ENCODE peak calls at places on chromosomes 2 and 18, in seven cellular contexts. One of them, this sample, is unnamed.

GRCh38 chr18:8081872-8082553 is 514.9 kb downstream of the PTPRM start:
- DNase-seq in pancreas: no peak
- DNase-seq in RWPE1: no peak
- DNase-seq in fibroblast of villous mesenchyme: no peak
- DNase-seq in omental fat pad: no peak
- DNase-seq in progenitor cell of endocrine pancreas: no peak
- DNase-seq in stomach: no peak
- DNase-seq in this sample: no peak

GRCh38 chr2:58240938-58241755 is at the start of gene FANCL:
- DNase-seq in progenitor cell of endocrine pancreas: peak; percentile 86
- DNase-seq in pancreas: peak; percentile 97
- DNase-seq in stomach: peak; percentile 92
- DNase-seq in RWPE1: peak; percentile 89
- DNase-seq in omental fat pad: peak; percentile 57
- DNase-seq in fibroblast of villous mesenchyme: peak; percentile 84
- DNase-seq in this sample: peak; percentile 89

GRCh38 chr18:74289946-74290478 is 1.8 kb downstream of the CYB5A start:
- DNase-seq in omental fat pad: no peak
- DNase-seq in pancreas: no peak
- DNase-seq in stomach: no peak
- DNase-seq in RWPE1: no peak
- DNase-seq in fibroblast of villous mesenchyme: no peak
- DNase-seq in progenitor cell of endocrine pancreas: no peak
- DNase-seq in this sample: no peak

GRCh38 chr2:63012541-63012940 is 38.1 kb upstream of the OTX1 start:
- DNase-seq in stomach: no peak
- DNase-seq in pancreas: no peak
- DNase-seq in RWPE1: no peak
- DNase-seq in progenitor cell of endocrine pancreas: no peak
- DNase-seq in omental fat pad: no peak
- DNase-seq in fibroblast of villous mesenchyme: peak; percentile 96
- DNase-seq in this sample: no peak

GRCh38 chr18:10877974-10878373 is 271.4 kb downstream of the PIEZO2 start:
- DNase-seq in RWPE1: no peak
- DNase-seq in pancreas: no peak
- DNase-seq in omental fat pad: no peak
- DNase-seq in stomach: no peak
- DNase-seq in progenitor cell of endocrine pancreas: no peak
- DNase-seq in fibroblast of villous mesenchyme: no peak
- DNase-seq in this sample: no peak

GRCh38 chr2:305366-305765 is 17.5 kb upstream of the ALKAL2 start:
- DNase-seq in RWPE1: no peak
- DNase-seq in progenitor cell of endocrine pancreas: no peak
- DNase-seq in pancreas: no peak
- DNase-seq in omental fat pad: no peak
- DNase-seq in stomach: no peak
- DNase-seq in fibroblast of villous mesenchyme: no peak
- DNase-seq in this sample: no peak

GRCh38 chr2:7498927-7499489 is 581.8 kb downstream of the RNF144A start:
- DNase-seq in progenitor cell of endocrine pancreas: no peak
- DNase-seq in stomach: no peak
- DNase-seq in pancreas: no peak
- DNase-seq in fibroblast of villous mesenchyme: no peak
- DNase-seq in RWPE1: no peak
- DNase-seq in omental fat pad: no peak
- DNase-seq in this sample: no peak

GRCh38 chr2:105261061-105261460 is 19.5 kb downstream of the GPR45 start:
- DNase-seq in stomach: no peak
- DNase-seq in omental fat pad: no peak
- DNase-seq in fibroblast of villous mesenchyme: peak; percentile 96
- DNase-seq in RWPE1: peak; percentile 89
- DNase-seq in pancreas: no peak
- DNase-seq in progenitor cell of endocrine pancreas: no peak
- DNase-seq in this sample: no peak

GRCh38 chr2:179237209-179237946 is 27.3 kb downstream of the SESTD1 start:
- DNase-seq in pancreas: no peak
- DNase-seq in progenitor cell of endocrine pancreas: no peak
- DNase-seq in stomach: no peak
- DNase-seq in RWPE1: no peak
- DNase-seq in fibroblast of villous mesenchyme: no peak
- DNase-seq in omental fat pad: no peak
- DNase-seq in this sample: no peak

GRCh38 chr2:240112914-240113690 is 23.0 kb downstream of the COPS9 start:
- DNase-seq in progenitor cell of endocrine pancreas: no peak
- DNase-seq in pancreas: no peak
- DNase-seq in RWPE1: no peak
- DNase-seq in fibroblast of villous mesenchyme: no peak
- DNase-seq in stomach: no peak
- DNase-seq in omental fat pad: no peak
- DNase-seq in this sample: no peak

GRCh38 chr18:25875574-25875973 is 214.8 kb downstream of the SS18 start:
- DNase-seq in progenitor cell of endocrine pancreas: no peak
- DNase-seq in pancreas: peak; percentile 39
- DNase-seq in stomach: no peak
- DNase-seq in fibroblast of villous mesenchyme: no peak
- DNase-seq in RWPE1: no peak
- DNase-seq in omental fat pad: no peak
- DNase-seq in this sample: no peak

GRCh38 chr18:21747764-21748693 is 7.4 kb downstream of the MIB1 start:
- DNase-seq in progenitor cell of endocrine pancreas: no peak
- DNase-seq in fibroblast of villous mesenchyme: no peak
- DNase-seq in RWPE1: no peak
- DNase-seq in stomach: no peak
- DNase-seq in pancreas: no peak
- DNase-seq in omental fat pad: no peak
- DNase-seq in this sample: no peak

GRCh38 chr18:21743166-21743831 is 2.7 kb downstream of the MIB1 start:
- DNase-seq in progenitor cell of endocrine pancreas: no peak
- DNase-seq in pancreas: no peak
- DNase-seq in omental fat pad: no peak
- DNase-seq in fibroblast of villous mesenchyme: no peak
- DNase-seq in stomach: no peak
- DNase-seq in RWPE1: no peak
- DNase-seq in this sample: no peak

GRCh38 chr18:21742323-21742687 is 1.7 kb downstream of the MIB1 start:
- DNase-seq in stomach: no peak
- DNase-seq in pancreas: no peak
- DNase-seq in progenitor cell of endocrine pancreas: no peak
- DNase-seq in fibroblast of villous mesenchyme: peak; percentile 8
- DNase-seq in RWPE1: no peak
- DNase-seq in omental fat pad: no peak
- DNase-seq in this sample: no peak

GRCh38 chr18:21747268-21747667 is 6.7 kb downstream of the MIB1 start:
- DNase-seq in RWPE1: no peak
- DNase-seq in stomach: no peak
- DNase-seq in omental fat pad: no peak
- DNase-seq in fibroblast of villous mesenchyme: no peak
- DNase-seq in progenitor cell of endocrine pancreas: no peak
- DNase-seq in pancreas: no peak
- DNase-seq in this sample: no peak

GRCh38 chr18:21745234-21745633 is 4.6 kb downstream of the MIB1 start:
- DNase-seq in RWPE1: no peak
- DNase-seq in progenitor cell of endocrine pancreas: no peak
- DNase-seq in fibroblast of villous mesenchyme: no peak
- DNase-seq in omental fat pad: no peak
- DNase-seq in stomach: no peak
- DNase-seq in pancreas: no peak
- DNase-seq in this sample: no peak
- TF ChIP-seq CTCF in RWPE1: no peak
- TF ChIP-seq CTCF in progenitor cell of endocrine pancreas: no peak
- TF ChIP-seq CTCF in fibroblast of villous mesenchyme: no peak
- TF ChIP-seq CTCF in omental fat pad: no peak
- TF ChIP-seq CTCF in stomach: no peak
- TF ChIP-seq CTCF in pancreas: no peak
- TF ChIP-seq CTCF in this sample: no peak

GRCh38 chr18:55477537-55478300 is 110.3 kb downstream of the TCF4 start:
- DNase-seq in omental fat pad: no peak
- DNase-seq in progenitor cell of endocrine pancreas: no peak
- DNase-seq in fibroblast of villous mesenchyme: peak; percentile 82
- DNase-seq in RWPE1: peak; percentile 8
- DNase-seq in stomach: no peak
- DNase-seq in pancreas: no peak
- DNase-seq in this sample: no peak
- TF ChIP-seq CTCF in omental fat pad: no peak
- TF ChIP-seq CTCF in progenitor cell of endocrine pancreas: no peak
- TF ChIP-seq CTCF in fibroblast of villous mesenchyme: peak; percentile 33
- TF ChIP-seq CTCF in RWPE1: no peak
- TF ChIP-seq CTCF in stomach: peak; percentile 4
- TF ChIP-seq CTCF in pancreas: no peak
- TF ChIP-seq CTCF in this sample: no peak

DNA sequence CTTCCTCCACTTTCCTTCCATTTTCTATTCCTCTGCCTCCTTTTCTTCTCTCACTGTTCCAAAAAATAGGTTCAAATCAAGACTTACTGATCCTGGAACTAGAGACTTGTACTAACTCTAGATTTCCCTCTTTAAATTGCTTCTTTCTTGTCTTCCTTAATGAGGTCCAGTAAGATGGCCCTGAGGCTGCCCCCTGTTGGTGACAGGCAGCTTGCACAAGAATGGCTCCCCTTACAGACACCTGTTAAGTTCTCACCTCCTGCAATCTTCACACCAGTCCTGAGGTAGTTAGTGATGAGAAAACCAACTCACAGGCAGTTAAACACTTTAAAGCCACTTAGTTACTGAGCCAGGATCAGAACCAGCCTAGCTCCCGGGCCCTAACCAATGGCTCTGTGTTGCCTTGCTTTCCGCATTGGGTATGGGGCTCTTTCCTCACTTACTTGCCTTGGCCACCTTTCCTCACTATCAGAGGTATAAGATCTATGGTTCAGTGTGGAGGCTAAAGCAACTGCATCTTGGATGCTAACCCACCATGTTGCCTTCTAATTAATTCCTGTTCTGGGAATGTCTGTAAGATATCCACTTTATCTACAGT is 130.6 kb downstream of the AKAIN1 start:
- DNase-seq in fibroblast of villous mesenchyme: no peak
- DNase-seq in pancreas: no peak
- DNase-seq in omental fat pad: no peak
- DNase-seq in RWPE1: no peak
- DNase-seq in progenitor cell of endocrine pancreas: no peak
- DNase-seq in stomach: no peak
- DNase-seq in this sample: no peak
- TF ChIP-seq CTCF in fibroblast of villous mesenchyme: no peak
- TF ChIP-seq CTCF in pancreas: no peak
- TF ChIP-seq CTCF in omental fat pad: no peak
- TF ChIP-seq CTCF in RWPE1: no peak
- TF ChIP-seq CTCF in progenitor cell of endocrine pancreas: peak; percentile 42
- TF ChIP-seq CTCF in stomach: no peak
- TF ChIP-seq CTCF in this sample: peak; percentile 57

GRCh38 chr2:225556461-225556860 is 157.0 kb downstream of the NYAP2 start:
- DNase-seq in omental fat pad: no peak
- DNase-seq in fibroblast of villous mesenchyme: no peak
- DNase-seq in RWPE1: no peak
- DNase-seq in progenitor cell of endocrine pancreas: no peak
- DNase-seq in pancreas: no peak
- DNase-seq in stomach: no peak
- DNase-seq in this sample: no peak
- TF ChIP-seq CTCF in omental fat pad: no peak
- TF ChIP-seq CTCF in fibroblast of villous mesenchyme: no peak
- TF ChIP-seq CTCF in RWPE1: no peak
- TF ChIP-seq CTCF in progenitor cell of endocrine pancreas: no peak
- TF ChIP-seq CTCF in pancreas: no peak
- TF ChIP-seq CTCF in stomach: peak; percentile 11
- TF ChIP-seq CTCF in this sample: no peak

GRCh38 chr18:43170586-43170985 is 55.1 kb upstream of the RIT2 start:
- DNase-seq in RWPE1: no peak
- DNase-seq in pancreas: no peak
- DNase-seq in omental fat pad: no peak
- DNase-seq in fibroblast of villous mesenchyme: no peak
- DNase-seq in stomach: no peak
- DNase-seq in progenitor cell of endocrine pancreas: no peak
- DNase-seq in this sample: no peak
- TF ChIP-seq CTCF in RWPE1: no peak
- TF ChIP-seq CTCF in pancreas: no peak
- TF ChIP-seq CTCF in omental fat pad: no peak
- TF ChIP-seq CTCF in fibroblast of villous mesenchyme: no peak
- TF ChIP-seq CTCF in stomach: no peak
- TF ChIP-seq CTCF in progenitor cell of endocrine pancreas: no peak
- TF ChIP-seq CTCF in this sample: no peak

DNA sequence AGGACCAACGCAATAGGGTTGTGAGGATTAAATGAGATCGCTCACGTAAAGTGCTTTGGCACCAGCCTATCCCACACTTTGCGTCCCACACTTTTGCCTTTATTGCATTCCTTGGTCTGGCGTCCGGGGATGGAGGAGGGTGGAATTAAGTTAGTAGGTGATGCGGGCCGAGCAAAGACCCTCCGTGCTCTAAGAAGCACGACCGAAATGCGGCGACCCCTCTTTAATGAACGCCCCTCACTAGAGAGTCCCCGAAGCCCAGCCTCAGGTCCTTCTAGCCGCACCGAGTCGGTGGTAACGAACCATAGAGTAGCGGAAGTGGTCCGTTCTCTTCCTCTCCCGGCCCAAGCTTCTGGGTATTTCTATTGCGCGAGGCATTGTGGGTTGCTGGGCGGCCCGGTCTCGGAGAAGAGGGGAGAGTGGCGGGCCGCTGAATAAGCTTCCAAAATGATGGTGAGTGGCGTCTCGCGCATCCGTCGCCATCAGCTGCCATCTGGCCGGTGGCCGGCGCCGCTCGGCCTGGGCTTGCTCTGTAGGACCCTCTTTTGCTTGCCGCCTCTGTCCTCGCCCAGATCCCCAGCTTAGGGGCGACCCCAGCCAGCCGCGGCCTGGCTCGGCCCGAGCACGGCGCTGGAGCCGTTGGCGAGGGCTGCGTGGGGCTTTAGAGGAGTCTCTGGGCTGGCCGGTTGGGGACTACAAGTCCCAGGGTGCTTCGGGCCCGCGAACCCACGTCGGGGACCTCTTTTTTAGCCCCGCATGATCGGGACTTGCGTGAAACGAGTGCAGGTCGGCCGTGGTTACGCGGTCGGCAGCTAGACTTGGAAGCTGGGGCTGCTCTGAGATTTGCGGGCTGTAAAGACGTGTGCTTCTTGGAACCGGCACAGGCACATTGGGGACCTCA is at the start of gene CCT7:
- DNase-seq in fibroblast of villous mesenchyme: peak; percentile 89
- DNase-seq in omental fat pad: peak; percentile 59
- DNase-seq in progenitor cell of endocrine pancreas: peak; percentile 57
- DNase-seq in pancreas: peak; percentile 90
- DNase-seq in stomach: peak; percentile 86
- DNase-seq in RWPE1: peak; percentile 82
- DNase-seq in this sample: peak; percentile 75
- TF ChIP-seq CTCF in fibroblast of villous mesenchyme: no peak
- TF ChIP-seq CTCF in omental fat pad: no peak
- TF ChIP-seq CTCF in progenitor cell of endocrine pancreas: no peak
- TF ChIP-seq CTCF in pancreas: no peak
- TF ChIP-seq CTCF in stomach: no peak
- TF ChIP-seq CTCF in RWPE1: no peak
- TF ChIP-seq CTCF in this sample: no peak

DNA sequence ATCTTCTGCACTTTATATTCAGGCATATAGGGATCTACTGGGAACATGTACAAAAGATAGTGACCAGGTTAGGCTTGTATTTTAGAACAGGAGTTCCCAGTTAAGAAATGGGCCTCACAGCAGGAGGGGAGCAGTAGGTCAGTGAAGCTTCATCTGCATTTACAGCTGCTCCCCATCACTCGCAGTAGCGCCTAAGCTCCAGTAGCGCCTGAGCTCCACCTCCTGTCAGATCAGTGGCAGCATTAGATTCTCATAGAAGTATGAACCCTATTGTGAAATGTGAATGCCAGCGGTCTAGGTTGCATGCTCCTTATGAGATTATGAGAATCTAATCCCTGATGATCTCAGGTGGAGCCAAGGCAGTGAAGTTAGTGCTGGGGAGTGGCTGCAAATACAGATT is 224.4 kb upstream of the CYRIA start:
- DNase-seq in pancreas: no peak
- DNase-seq in omental fat pad: no peak
- DNase-seq in progenitor cell of endocrine pancreas: no peak
- DNase-seq in stomach: no peak
- DNase-seq in fibroblast of villous mesenchyme: peak; percentile 16
- DNase-seq in RWPE1: no peak
- DNase-seq in this sample: no peak
- TF ChIP-seq CTCF in pancreas: no peak
- TF ChIP-seq CTCF in omental fat pad: no peak
- TF ChIP-seq CTCF in progenitor cell of endocrine pancreas: no peak
- TF ChIP-seq CTCF in stomach: no peak
- TF ChIP-seq CTCF in fibroblast of villous mesenchyme: no peak
- TF ChIP-seq CTCF in RWPE1: no peak
- TF ChIP-seq CTCF in this sample: no peak

This sample was measured in neural crest cell.